ENCODE peak calls at places on chromosome 10, in five cellular contexts. O is H1, V is GM12878, T is K562, Z is HCT116. G is an unnamed sample.

GRCh38 chr10:45410807-45411606 is 37.0 kb downstream of the ALOX5 start:
- DNase-seq in O (no peak), V (no peak), T (peak), Z (no peak), G (no peak)

GRCh38 chr10:31939797-31940708 is 11.4 kb upstream of the ARHGAP12 start:
- DNase-seq in O (no peak), V (no peak), T (no peak), Z (no peak), G (no peak)

GRCh38 chr10:130618636-130619035 is 482.4 kb downstream of the GLRX3 start:
- DNase-seq in O (no peak), V (no peak), T (no peak), Z (no peak), G (no peak)

GRCh38 chr10:132632851-132633684 is 95.5 kb downstream of the INPP5A start:
- DNase-seq in O (no peak), V (no peak), T (no peak), Z (no peak), G (no peak)

GRCh38 chr10:8088504-8088903 is 34.0 kb downstream of the GATA3 start:
- DNase-seq in O (no peak), V (no peak), T (no peak), Z (no peak), G (no peak)

GRCh38 chr10:132538031-132538789 is 623 bp downstream of the INPP5A start:
- DNase-seq in O (no peak), V (no peak), T (no peak), Z (no peak), G (no peak)

GRCh38 chr10:77027576-77027975 is 610.0 kb downstream of the KCNMA1 start:
- DNase-seq in O (no peak), V (peak), T (no peak), Z (no peak), G (no peak)

GRCh38 chr10:82628373-82628772 is 753.4 kb downstream of the NRG3 start:
- DNase-seq in O (no peak), V (no peak), T (no peak), Z (no peak), G (no peak)

GRCh38 chr10:9342865-9343450 is 1288.5 kb downstream of the GATA3 start:
- DNase-seq in O (no peak), V (no peak), T (peak), Z (no peak), G (peak)

GRCh38 chr10:72088879-72089585 is 681 bp upstream of the SPOCK2 start:
- DNase-seq in O (peak), V (no peak), T (no peak), Z (no peak), G (no peak)

GRCh38 chr10:95818663-95819062 is 62.7 kb downstream of the ENTPD1 start:
- DNase-seq in O (no peak), V (no peak), T (no peak), Z (no peak), G (no peak)

GRCh38 chr10:132555648-132556575 is 18.3 kb downstream of the INPP5A start:
- DNase-seq in O (no peak), V (no peak), T (no peak), Z (no peak), G (no peak)

GRCh38 chr10:80453715-80454525 is at the start of gene TSPAN14:
- DNase-seq in O (peak), V (no peak), T (peak), Z (no peak), G (peak)

GRCh38 chr10:103451091-103451801 is 924 bp downstream of the CALHM2 start:
- DNase-seq in O (no peak), V (no peak), T (peak), Z (peak), G (peak)

GRCh38 chr10:43262043-43262901 is 4.6 kb downstream of the RASGEF1A start:
- DNase-seq in O (peak), V (no peak), T (peak), Z (no peak), G (no peak)

GRCh38 chr10:114181971-114182370 is 2.8 kb downstream of the TDRD1 start:
- DNase-seq in O (no peak), V (no peak), T (no peak), Z (no peak), G (no peak)

GRCh38 chr10:133123050-133123745 is 35.5 kb downstream of the ADGRA1 start:
- DNase-seq in O (no peak), V (no peak), T (no peak), Z (no peak), G (no peak)

GRCh38 chr10:17783751-17784150 is 25.4 kb upstream of the MRC1 start:
- DNase-seq in O (no peak), V (no peak), T (no peak), Z (no peak), G (no peak)

GRCh38 chr10:42943025-42943818 is 133.6 kb upstream of the RET start:
- DNase-seq in O (no peak), V (no peak), T (no peak), Z (no peak), G (no peak)

GRCh38 chr10:79274279-79275104 is 72.8 kb upstream of the PPIF start:
- DNase-seq in O (no peak), V (no peak), T (no peak), Z (no peak), G (no peak)

GRCh38 chr10:67476201-67476600 is 219.8 kb downstream of the CTNNA3 start:
- DNase-seq in O (peak), V (no peak), T (no peak), Z (no peak), G (no peak)

GRCh38 chr10:122802282-122802681 is 43.4 kb downstream of the CUZD1 start:
- DNase-seq in O (no peak), V (no peak), T (no peak), Z (no peak), G (no peak)

GRCh38 chr10:12834116-12834515 is 167.4 kb downstream of the CCDC3 start:
- DNase-seq in O (no peak), V (no peak), T (no peak), Z (no peak), G (no peak)

GRCh38 chr10:72079356-72079755 is 9.0 kb downstream of the SPOCK2 start:
- DNase-seq in O (no peak), V (no peak), T (no peak), Z (no peak), G (no peak)

GRCh38 chr10:112546474-112546873 is 99.5 kb downstream of the VTI1A start:
- DNase-seq in O (no peak), V (no peak), T (no peak), Z (no peak), G (no peak)

GRCh38 chr10:130470973-130471372 is 334.8 kb downstream of the GLRX3 start:
- DNase-seq in O (no peak), V (no peak), T (no peak), Z (no peak), G (no peak)

GRCh38 chr10:75857269-75857846 is 425.9 kb downstream of the LRMDA start:
- DNase-seq in O (no peak), V (no peak), T (no peak), Z (no peak), G (no peak)

GRCh38 chr10:43371418-43371817 is at the start of gene FXYD4:
- DNase-seq in O (no peak), V (no peak), T (peak), Z (no peak), G (no peak)

GRCh38 chr10:68367121-68367520 is 34.4 kb upstream of the PBLD start:
- DNase-seq in O (no peak), V (no peak), T (no peak), Z (no peak), G (no peak)

GRCh38 chr10:73814896-73815718 is 3.7 kb upstream of the NDST2 start:
- DNase-seq in O (peak), V (no peak), T (peak), Z (peak), G (peak)

GRCh38 chr10:61343781-61344180 is 109.4 kb downstream of the TMEM26 start:
- DNase-seq in O (no peak), V (no peak), T (no peak), Z (no peak), G (no peak)

GRCh38 chr10:114281461-114281860 is 42.4 kb downstream of the VWA2 start:
- DNase-seq in O (no peak), V (no peak), T (no peak), Z (no peak), G (no peak)

GRCh38 chr10:34498821-34499220 is 316.3 kb downstream of the PARD3 start:
- DNase-seq in O (no peak), V (no peak), T (no peak), Z (no peak), G (no peak)

GRCh38 chr10:9126728-9127127 is 1072.2 kb downstream of the GATA3 start:
- DNase-seq in O (no peak), V (no peak), T (no peak), Z (no peak), G (no peak)

DNA sequence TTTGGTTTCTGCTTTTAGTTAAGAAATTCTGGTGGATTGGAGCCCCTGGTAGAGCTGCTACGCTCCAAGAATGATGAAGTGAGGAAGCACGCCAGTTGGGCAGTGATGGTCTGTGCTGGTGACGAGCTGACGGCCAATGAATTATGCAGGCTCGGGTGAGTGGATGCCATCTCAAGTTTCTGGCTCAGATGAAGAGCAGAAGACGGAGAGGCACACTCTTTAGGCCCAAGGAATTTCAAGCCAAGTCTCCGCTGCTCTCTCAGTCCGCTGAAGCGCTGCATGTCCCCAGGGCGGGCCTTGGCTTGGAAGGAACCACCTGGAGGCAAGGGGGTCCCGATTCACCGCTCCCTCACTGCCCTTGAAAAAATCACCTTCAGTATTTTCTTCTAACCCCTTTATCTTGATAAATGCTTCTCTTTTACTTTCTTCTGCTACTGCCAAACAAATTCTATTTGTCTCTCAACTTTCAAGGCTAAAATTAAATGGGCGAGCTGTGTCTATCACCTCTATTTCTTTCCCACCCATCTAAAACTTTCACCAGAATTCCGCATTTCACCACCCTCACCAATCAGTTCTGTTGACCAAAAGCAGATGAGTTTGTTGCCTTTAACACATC is 74.2 kb downstream of the ARMC3 start:
- DNase-seq in O (peak), V (no peak), T (no peak), Z (no peak), G (no peak)
- TF ChIP-seq JUND in O (peak), V (no peak), T (no peak), Z (no peak), G (no peak)

GRCh38 chr10:102235991-102236390 is 5.3 kb downstream of the PITX3 start:
- DNase-seq in O (no peak), V (no peak), T (no peak), Z (no peak), G (no peak)

GRCh38 chr10:102237711-102238252 is 3.5 kb downstream of the PITX3 start:
- DNase-seq in O (no peak), V (no peak), T (no peak), Z (no peak), G (no peak)

GRCh38 chr10:102233997-102234396 is 7.3 kb downstream of the PITX3 start:
- DNase-seq in O (no peak), V (no peak), T (no peak), Z (no peak), G (no peak)

GRCh38 chr10:102234866-102235597 is 6.3 kb downstream of the PITX3 start:
- DNase-seq in O (no peak), V (no peak), T (no peak), Z (no peak), G (no peak)

DNA sequence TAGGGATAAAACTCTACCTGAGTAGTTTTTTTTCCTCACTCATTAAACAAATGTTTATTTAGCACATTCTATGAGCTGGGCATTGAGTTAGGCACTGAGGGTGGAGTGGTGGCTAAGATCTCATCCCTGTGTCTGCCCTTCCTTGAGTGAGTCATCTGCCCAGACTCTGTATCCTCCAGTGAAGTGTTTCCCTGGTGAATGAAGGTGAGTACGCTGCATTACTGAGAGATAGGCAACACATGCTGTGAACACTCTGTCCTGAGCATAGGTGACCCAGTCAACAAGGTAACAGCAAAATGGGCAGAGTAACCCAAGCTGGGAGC is 5.8 kb downstream of the PITX3 start:
- DNase-seq in O (no peak), V (no peak), T (no peak), Z (no peak), G (peak)
- TF ChIP-seq JUND in O (no peak), V (no peak), T (no peak), Z (no peak), G (no peak)

DNA sequence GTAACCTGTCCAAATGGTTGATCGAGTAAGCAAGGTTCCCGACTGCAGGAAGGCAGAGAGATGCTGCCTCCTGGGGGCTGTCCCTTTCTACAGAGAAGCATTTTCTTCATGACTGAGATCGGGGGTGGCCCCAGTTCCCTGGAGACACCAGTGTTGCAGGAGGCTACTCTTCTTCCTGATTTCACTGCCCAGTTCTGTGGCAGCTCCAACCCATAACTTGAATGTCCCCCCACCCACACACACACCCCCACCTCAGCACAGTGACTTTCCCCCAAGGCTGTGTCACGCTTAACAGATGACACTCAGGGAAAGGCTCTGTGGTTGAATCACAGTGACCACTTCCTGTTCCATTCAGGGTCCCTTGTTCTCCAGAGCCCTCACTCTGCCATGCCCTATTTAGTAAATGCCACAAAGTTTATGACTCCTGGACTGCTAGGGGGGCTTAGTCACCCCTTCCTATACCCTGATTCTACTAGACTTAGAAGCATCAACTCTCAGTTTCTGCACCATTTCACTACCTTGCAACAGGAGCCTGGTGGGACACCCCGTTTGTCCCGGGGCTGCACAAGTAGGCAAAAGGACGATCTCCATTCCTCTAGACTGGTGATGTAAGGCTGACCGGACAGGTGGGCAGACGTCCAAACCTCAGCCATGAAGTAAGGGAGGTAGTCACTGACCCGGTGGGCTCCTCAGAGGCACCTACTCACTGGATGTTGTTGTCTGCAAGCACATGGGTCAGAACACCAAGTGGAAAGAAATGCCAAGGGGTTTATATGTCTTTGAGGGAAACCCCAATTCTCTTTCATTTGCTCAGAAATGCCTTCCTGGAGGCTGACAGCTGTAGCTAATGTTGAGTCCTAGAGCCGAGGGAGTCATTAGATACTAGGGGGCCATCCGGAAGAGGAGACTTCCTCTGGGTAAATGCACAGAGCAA is 31.3 kb upstream of the SMC3 start:
- DNase-seq in O (no peak), V (peak), T (peak), Z (no peak), G (peak)
- TF ChIP-seq JUND in O (no peak), V (no peak), T (peak), Z (no peak), G (no peak)

GRCh38 chr10:6240254-6240653 is 37.5 kb downstream of the PFKFB3 start:
- DNase-seq in O (no peak), V (no peak), T (no peak), Z (no peak), G (no peak)

GRCh38 chr10:6239213-6239991 is 36.7 kb downstream of the PFKFB3 start:
- DNase-seq in O (no peak), V (peak), T (peak), Z (peak), G (peak)

GRCh38 chr10:6234371-6234770 is 31.6 kb downstream of the PFKFB3 start:
- DNase-seq in O (no peak), V (no peak), T (no peak), Z (no peak), G (no peak)

GRCh38 chr10:6236349-6237188 is 33.8 kb downstream of the PFKFB3 start:
- DNase-seq in O (no peak), V (no peak), T (no peak), Z (no peak), G (no peak)

DNA sequence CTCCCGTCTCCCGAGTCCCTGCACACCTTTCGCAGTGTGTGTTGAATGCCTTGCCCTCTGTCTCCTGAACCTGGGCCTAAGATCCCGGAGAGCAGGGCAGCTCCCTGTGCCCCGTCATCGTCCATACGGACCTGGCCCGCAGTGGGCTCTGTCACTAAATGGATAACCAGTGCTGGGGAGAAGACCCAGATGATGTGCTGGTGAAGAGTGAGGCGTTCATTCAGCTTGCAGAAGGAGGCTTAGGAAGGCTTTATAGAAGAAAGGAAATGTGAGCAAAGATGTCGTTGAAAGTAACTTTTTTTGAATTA is 34.4 kb downstream of the PFKFB3 start:
- DNase-seq in O (no peak), V (no peak), T (no peak), Z (no peak), G (no peak)
- TF ChIP-seq JUND in O (no peak), V (no peak), T (no peak), Z (no peak), G (no peak)

G was measured in T47D.